ENCODE peak calls at places on chromosome 6, in eight cellular contexts. F is HepG2; O is SK-N-SH treated with all-trans-retinoic acid at 6 μM for 48 hours; T is activated T-cell treated with anti-CD3 and anti-CD28 coated beads, Interleukin-2, amount 50 U/mL, for 4 hours; G is IMR-90; B is stimulated activated naive CD8-positive, alpha-beta T cell treated with anti-CD3 and anti-CD28 coated beads, Interleukin-15, Interleukin-2, amounts not matched to agents 100 U/mL and 50 U/mL, for 24 hours; U is activated CD8-positive, alpha-beta T cell treated with anti-CD3 and anti-CD28 coated beads for 36 hours; C is RWPE2. Y is an unnamed sample.

GRCh38 chr6:31776563-31776960 is 566 bp downstream of the VWA7 start:
- ATAC-seq in T (peak), O (peak), B (no peak), U (peak), G (peak), C (peak), F (peak), Y (no peak)

GRCh38 chr6:164534070-164534766 is 775.2 kb downstream of the C6orf118 start:
- ATAC-seq in O (no peak), T (no peak), C (no peak), U (no peak), F (no peak), B (no peak), G (no peak), Y (no peak)

GRCh38 chr6:71349976-71350615 is 61.5 kb downstream of the OGFRL1 start:
- ATAC-seq in B (no peak), C (no peak), U (no peak), F (no peak), O (peak), G (peak), T (no peak), Y (peak)

GRCh38 chr6:133980168-133980567 is 27.1 kb downstream of the TBPL1 start:
- ATAC-seq in O (no peak), C (peak), T (no peak), U (no peak), G (no peak), B (no peak), F (no peak), Y (no peak)

GRCh38 chr6:64932486-64932885 is 774.5 kb downstream of the EYS start:
- ATAC-seq in C (peak), T (no peak), U (no peak), G (no peak), O (no peak), B (no peak), F (no peak), Y (no peak)

GRCh38 chr6:161465403-161465802 is 191.5 kb upstream of the AGPAT4 start:
- ATAC-seq in T (no peak), U (no peak), F (no peak), B (no peak), C (no peak), G (no peak), O (no peak), Y (no peak)

GRCh38 chr6:15504581-15505350 is 158.1 kb downstream of the DTNBP1 start:
- ATAC-seq in T (no peak), C (peak), B (no peak), F (peak), G (peak), O (peak), U (no peak), Y (no peak)

GRCh38 chr6:134564705-134565104 is 246.8 kb upstream of the SGK1 start:
- ATAC-seq in B (no peak), O (no peak), C (no peak), G (no peak), T (no peak), F (no peak), U (no peak), Y (no peak)

GRCh38 chr6:15887491-15888461 is 224.9 kb upstream of the DTNBP1 start:
- ATAC-seq in B (no peak), C (no peak), O (no peak), T (no peak), U (no peak), F (no peak), G (no peak), Y (no peak)

GRCh38 chr6:45505470-45505869 is 127.7 kb upstream of the SUPT3H start:
- ATAC-seq in C (no peak), U (no peak), G (peak), F (no peak), B (no peak), T (no peak), O (no peak), Y (no peak)

GRCh38 chr6:116030745-116031144 is 29.9 kb downstream of the FRK start:
- ATAC-seq in T (no peak), C (no peak), F (no peak), G (no peak), U (no peak), B (no peak), O (no peak), Y (no peak)

GRCh38 chr6:63475707-63476106 is 96.6 kb upstream of the LOC128125822 start:
- ATAC-seq in U (no peak), F (peak), T (no peak), C (no peak), G (no peak), O (no peak), B (no peak), Y (no peak)

GRCh38 chr6:21352131-21352530 is 241.4 kb upstream of the SOX4 start:
- ATAC-seq in T (no peak), C (no peak), G (no peak), B (no peak), F (no peak), O (no peak), U (no peak), Y (no peak)

GRCh38 chr6:5518936-5519491 is 257.7 kb downstream of the FARS2 start:
- ATAC-seq in O (peak), C (no peak), U (peak), T (peak), G (no peak), B (peak), F (no peak), Y (peak)

GRCh38 chr6:73866305-73866704 is 170.3 kb downstream of the CD109 start:
- ATAC-seq in F (no peak), T (no peak), G (no peak), U (no peak), B (no peak), O (no peak), C (no peak), Y (no peak)

GRCh38 chr6:30555428-30556005 is 772 bp downstream of the GNL1 start:
- ATAC-seq in U (no peak), B (no peak), G (peak), F (peak), O (peak), T (no peak), C (no peak), Y (no peak)

GRCh38 chr6:13395272-13396237 is 67.2 kb upstream of the TBC1D7 start:
- ATAC-seq in O (peak), T (no peak), G (peak), F (peak), U (no peak), B (no peak), C (no peak), Y (no peak)

GRCh38 chr6:35035481-35036030 is 105.6 kb downstream of the TCP11 start:
- ATAC-seq in G (no peak), B (no peak), F (no peak), T (no peak), O (no peak), C (no peak), U (no peak), Y (no peak)

GRCh38 chr6:8100159-8100854 is 2.0 kb downstream of the EEF1E1 start:
- ATAC-seq in F (no peak), C (no peak), G (no peak), B (no peak), O (no peak), U (no peak), T (no peak), Y (no peak)

GRCh38 chr6:89782222-89782621 is 37.4 kb downstream of the MDN1 start:
- ATAC-seq in G (no peak), C (no peak), O (no peak), U (no peak), T (no peak), F (no peak), B (no peak), Y (no peak)

Y was measured in activated T-helper 17 cell treated with anti-CD3 and anti-CD28 coated beads, Interleukin-2, amount 50 U/mL, for 72 hours.